ENCODE peak calls at places on chromosome 6, in four cellular contexts. One of them, this sample, is unnamed.

GRCh38 chr6:65202738-65203137 is 504.3 kb downstream of the EYS start:
- DNase-seq in thoracic aorta: no peak
- DNase-seq in mesendoderm: no peak
- DNase-seq in NCI-H1930: no peak
- DNase-seq in this sample: no peak

GRCh38 chr6:4225207-4225872 is 90.0 kb upstream of the ECI2 start:
- DNase-seq in thoracic aorta: no peak
- DNase-seq in mesendoderm: peak; percentile 14
- DNase-seq in NCI-H1930: no peak
- DNase-seq in this sample: no peak

GRCh38 chr6:148790817-148791216 is 44.0 kb downstream of the UST start:
- DNase-seq in thoracic aorta: no peak
- DNase-seq in mesendoderm: no peak
- DNase-seq in NCI-H1930: no peak
- DNase-seq in this sample: no peak

GRCh38 chr6:100267721-100268123 is 197.0 kb downstream of the SIM1 start:
- DNase-seq in thoracic aorta: no peak
- DNase-seq in mesendoderm: no peak
- DNase-seq in NCI-H1930: no peak
- DNase-seq in this sample: no peak

GRCh38 chr6:108944707-108945685 is 96.8 kb downstream of the ARMC2 start:
- DNase-seq in thoracic aorta: no peak
- DNase-seq in mesendoderm: no peak
- DNase-seq in NCI-H1930: no peak
- DNase-seq in this sample: no peak

GRCh38 chr6:170224694-170225660 is 65.9 kb downstream of the DLL1 start:
- DNase-seq in thoracic aorta: no peak
- DNase-seq in mesendoderm: peak; percentile 49
- DNase-seq in NCI-H1930: no peak
- DNase-seq in this sample: no peak

GRCh38 chr6:135212020-135212806 is 31.1 kb downstream of the MYB start:
- DNase-seq in thoracic aorta: no peak
- DNase-seq in mesendoderm: no peak
- DNase-seq in NCI-H1930: no peak
- DNase-seq in this sample: no peak

GRCh38 chr6:149335924-149336323 is 18.4 kb downstream of the TAB2 start:
- DNase-seq in thoracic aorta: no peak
- DNase-seq in mesendoderm: no peak
- DNase-seq in NCI-H1930: no peak
- DNase-seq in this sample: no peak

GRCh38 chr6:30518505-30518850 is 29.2 kb downstream of the HLA-E start:
- DNase-seq in thoracic aorta: no peak
- DNase-seq in mesendoderm: no peak
- DNase-seq in NCI-H1930: no peak
- DNase-seq in this sample: no peak

GRCh38 chr6:51045548-51045947 is 226.9 kb downstream of the TFAP2B start:
- DNase-seq in thoracic aorta: no peak
- DNase-seq in mesendoderm: no peak
- DNase-seq in NCI-H1930: peak; percentile 59
- DNase-seq in this sample: no peak

GRCh38 chr6:87264481-87264880 is 57.9 kb upstream of the SMIM8 start:
- DNase-seq in thoracic aorta: no peak
- DNase-seq in mesendoderm: no peak
- DNase-seq in NCI-H1930: no peak
- DNase-seq in this sample: no peak

GRCh38 chr6:34529665-34530327 is 26.3 kb downstream of the SPDEF start:
- DNase-seq in thoracic aorta: no peak
- DNase-seq in mesendoderm: no peak
- DNase-seq in NCI-H1930: no peak
- DNase-seq in this sample: no peak

GRCh38 chr6:152391179-152391880 is 245.8 kb downstream of the SYNE1 start:
- DNase-seq in thoracic aorta: no peak
- DNase-seq in mesendoderm: no peak
- DNase-seq in NCI-H1930: no peak
- DNase-seq in this sample: no peak

GRCh38 chr6:7468382-7469081 is 72.9 kb upstream of the DSP start:
- DNase-seq in thoracic aorta: no peak
- DNase-seq in mesendoderm: peak; percentile 38
- DNase-seq in NCI-H1930: no peak
- DNase-seq in this sample: peak; percentile 32

GRCh38 chr6:97626586-97627441 is 343.8 kb upstream of the MMS22L start:
- DNase-seq in thoracic aorta: no peak
- DNase-seq in mesendoderm: no peak
- DNase-seq in NCI-H1930: peak; percentile 39
- DNase-seq in this sample: no peak

GRCh38 chr6:137758661-137759060 is 108.4 kb upstream of the TNFAIP3 start:
- DNase-seq in thoracic aorta: no peak
- DNase-seq in mesendoderm: no peak
- DNase-seq in NCI-H1930: no peak
- DNase-seq in this sample: no peak

GRCh38 chr6:3340891-3341290 is 82.1 kb downstream of the PSMG4 start:
- DNase-seq in thoracic aorta: no peak
- DNase-seq in mesendoderm: peak; percentile 69
- DNase-seq in NCI-H1930: no peak
- DNase-seq in this sample: no peak

GRCh38 chr6:20211037-20211940 is 980 bp downstream of the MBOAT1 start:
- DNase-seq in thoracic aorta: no peak
- DNase-seq in mesendoderm: peak; percentile 87
- DNase-seq in NCI-H1930: no peak
- DNase-seq in this sample: no peak

GRCh38 chr6:107082045-107082444 is 33.3 kb downstream of the BEND3 start:
- DNase-seq in thoracic aorta: no peak
- DNase-seq in mesendoderm: peak; percentile 75
- DNase-seq in NCI-H1930: no peak
- DNase-seq in this sample: no peak

GRCh38 chr6:42028234-42029061 is 21.9 kb upstream of the TAF8 start:
- DNase-seq in thoracic aorta: no peak
- DNase-seq in mesendoderm: peak; percentile 97
- DNase-seq in NCI-H1930: no peak
- DNase-seq in this sample: no peak

GRCh38 chr6:10505529-10505928 is 15.6 kb upstream of the GCNT2 start:
- DNase-seq in thoracic aorta: no peak
- DNase-seq in mesendoderm: no peak
- DNase-seq in NCI-H1930: peak; percentile 10
- DNase-seq in this sample: no peak

GRCh38 chr6:131828080-131828479 is 20.3 kb downstream of the ENPP1 start:
- DNase-seq in thoracic aorta: no peak
- DNase-seq in mesendoderm: no peak
- DNase-seq in NCI-H1930: no peak
- DNase-seq in this sample: no peak

GRCh38 chr6:15253107-15254073 is 7.5 kb downstream of the JARID2 start:
- DNase-seq in thoracic aorta: no peak
- DNase-seq in mesendoderm: no peak
- DNase-seq in NCI-H1930: no peak
- DNase-seq in this sample: no peak

GRCh38 chr6:23154159-23154558 is 584.8 kb downstream of the HDGFL1 start:
- DNase-seq in thoracic aorta: no peak
- DNase-seq in mesendoderm: no peak
- DNase-seq in NCI-H1930: no peak
- DNase-seq in this sample: no peak

GRCh38 chr6:1347187-1347560 is 35.3 kb downstream of the FOXQ1 start:
- DNase-seq in thoracic aorta: no peak
- DNase-seq in mesendoderm: peak; percentile 67
- DNase-seq in NCI-H1930: no peak
- DNase-seq in this sample: no peak

GRCh38 chr6:105179244-105180065 is at the start of gene POPDC3:
- DNase-seq in thoracic aorta: no peak
- DNase-seq in mesendoderm: peak; percentile 69
- DNase-seq in NCI-H1930: peak; percentile 15
- DNase-seq in this sample: no peak

GRCh38 chr6:37920667-37921066 is 101.1 kb downstream of the ZFAND3 start:
- DNase-seq in thoracic aorta: no peak
- DNase-seq in mesendoderm: no peak
- DNase-seq in NCI-H1930: no peak
- DNase-seq in this sample: no peak

GRCh38 chr6:20154778-20155177 is 57.5 kb downstream of the MBOAT1 start:
- DNase-seq in thoracic aorta: no peak
- DNase-seq in mesendoderm: no peak
- DNase-seq in NCI-H1930: no peak
- DNase-seq in this sample: no peak

GRCh38 chr6:105851181-105851580 is 235.0 kb upstream of the PRDM1 start:
- DNase-seq in thoracic aorta: no peak
- DNase-seq in mesendoderm: peak; percentile 73
- DNase-seq in NCI-H1930: no peak
- DNase-seq in this sample: no peak

GRCh38 chr6:31659649-31660223 is 842 bp downstream of the C6orf47 start:
- DNase-seq in thoracic aorta: no peak
- DNase-seq in mesendoderm: no peak
- DNase-seq in NCI-H1930: no peak
- DNase-seq in this sample: no peak

GRCh38 chr6:14516947-14517346 is 399.4 kb downstream of the CD83 start:
- DNase-seq in thoracic aorta: no peak
- DNase-seq in mesendoderm: no peak
- DNase-seq in NCI-H1930: no peak
- DNase-seq in this sample: no peak

GRCh38 chr6:45640081-45640491 is 262.4 kb upstream of the SUPT3H start:
- DNase-seq in thoracic aorta: no peak
- DNase-seq in mesendoderm: no peak
- DNase-seq in NCI-H1930: no peak
- DNase-seq in this sample: no peak

GRCh38 chr6:75268121-75268987 is 16.2 kb downstream of the TMEM30A start:
- DNase-seq in thoracic aorta: no peak
- DNase-seq in mesendoderm: peak; percentile 89
- DNase-seq in NCI-H1930: no peak
- DNase-seq in this sample: no peak

GRCh38 chr6:106163966-106164877 is 78.1 kb downstream of the PRDM1 start:
- DNase-seq in thoracic aorta: peak; percentile 4
- DNase-seq in mesendoderm: no peak
- DNase-seq in NCI-H1930: no peak
- DNase-seq in this sample: no peak

GRCh38 chr6:110769923-110770322 is 45.3 kb downstream of the CDK19 start:
- DNase-seq in thoracic aorta: no peak
- DNase-seq in mesendoderm: no peak
- DNase-seq in NCI-H1930: no peak
- DNase-seq in this sample: no peak

GRCh38 chr6:31558631-31559500 is 11.5 kb downstream of the NFKBIL1 start:
- DNase-seq in thoracic aorta: no peak
- DNase-seq in mesendoderm: no peak
- DNase-seq in NCI-H1930: no peak
- DNase-seq in this sample: no peak